ENCODE peak calls at places on chromosomes 16 and 17, in ten cellular contexts. One of them, this sample, is unnamed.
A peak's percentile ranks its signal among the peaks of the same experiment; 100 is the strongest.

GRCh38 chr17:1147664-1148063 is 32.1 kb downstream of the ABR start:
- DNase-seq in CD8-positive, alpha-beta T cell: no peak
- DNase-seq in heart left ventricle: peak; percentile 67
- DNase-seq in upper lobe of left lung: no peak
- DNase-seq in lower lobe of right lung: no peak
- DNase-seq in body of pancreas: peak; percentile 70
- DNase-seq in GM12865: no peak
- DNase-seq in Caco-2: peak; percentile 77
- DNase-seq in AG04450: no peak
- DNase-seq in BJ: no peak
- DNase-seq in this sample: peak; percentile 52

GRCh38 chr16:11291021-11291716 is 10.0 kb upstream of the PRM1 start:
- DNase-seq in CD8-positive, alpha-beta T cell: no peak
- DNase-seq in heart left ventricle: no peak
- DNase-seq in upper lobe of left lung: no peak
- DNase-seq in lower lobe of right lung: no peak
- DNase-seq in body of pancreas: no peak
- DNase-seq in GM12865: no peak
- DNase-seq in Caco-2: peak; percentile 20
- DNase-seq in AG04450: no peak
- DNase-seq in BJ: no peak
- DNase-seq in this sample: no peak

GRCh38 chr17:3956983-3957382 is 7.3 kb downstream of the ATP2A3 start:
- DNase-seq in CD8-positive, alpha-beta T cell: no peak
- DNase-seq in heart left ventricle: no peak
- DNase-seq in upper lobe of left lung: no peak
- DNase-seq in lower lobe of right lung: no peak
- DNase-seq in body of pancreas: peak; percentile 40
- DNase-seq in GM12865: no peak
- DNase-seq in Caco-2: no peak
- DNase-seq in AG04450: no peak
- DNase-seq in BJ: no peak
- DNase-seq in this sample: no peak

GRCh38 chr16:9840761-9841665 is 341.2 kb downstream of the GRIN2A start:
- DNase-seq in CD8-positive, alpha-beta T cell: no peak
- DNase-seq in heart left ventricle: no peak
- DNase-seq in upper lobe of left lung: no peak
- DNase-seq in lower lobe of right lung: no peak
- DNase-seq in body of pancreas: no peak
- DNase-seq in GM12865: peak; percentile 65
- DNase-seq in Caco-2: no peak
- DNase-seq in AG04450: no peak
- DNase-seq in BJ: no peak
- DNase-seq in this sample: no peak

GRCh38 chr17:77556408-77557068 is 402.0 kb upstream of the TNRC6C start:
- DNase-seq in CD8-positive, alpha-beta T cell: no peak
- DNase-seq in heart left ventricle: no peak
- DNase-seq in upper lobe of left lung: no peak
- DNase-seq in lower lobe of right lung: no peak
- DNase-seq in body of pancreas: no peak
- DNase-seq in GM12865: no peak
- DNase-seq in Caco-2: no peak
- DNase-seq in AG04450: no peak
- DNase-seq in BJ: no peak
- DNase-seq in this sample: no peak

GRCh38 chr16:67910162-67910561 is 17.1 kb downstream of the PSKH1 start:
- DNase-seq in CD8-positive, alpha-beta T cell: no peak
- DNase-seq in heart left ventricle: no peak
- DNase-seq in upper lobe of left lung: no peak
- DNase-seq in lower lobe of right lung: no peak
- DNase-seq in body of pancreas: no peak
- DNase-seq in GM12865: peak; percentile 52
- DNase-seq in Caco-2: no peak
- DNase-seq in AG04450: peak; percentile 42
- DNase-seq in BJ: no peak
- DNase-seq in this sample: no peak

GRCh38 chr16:81237282-81237681 is 1.2 kb upstream of the BCO1 start:
- DNase-seq in CD8-positive, alpha-beta T cell: no peak
- DNase-seq in heart left ventricle: peak; percentile 89
- DNase-seq in upper lobe of left lung: no peak
- DNase-seq in lower lobe of right lung: no peak
- DNase-seq in body of pancreas: peak; percentile 75
- DNase-seq in GM12865: no peak
- DNase-seq in Caco-2: no peak
- DNase-seq in AG04450: no peak
- DNase-seq in BJ: no peak
- DNase-seq in this sample: peak; percentile 93

GRCh38 chr17:81867952-81868673 is 3.0 kb downstream of the ARHGDIA start:
- DNase-seq in CD8-positive, alpha-beta T cell: no peak
- DNase-seq in heart left ventricle: no peak
- DNase-seq in upper lobe of left lung: peak; percentile 82
- DNase-seq in lower lobe of right lung: no peak
- DNase-seq in body of pancreas: no peak
- DNase-seq in GM12865: no peak
- DNase-seq in Caco-2: peak; percentile 35
- DNase-seq in AG04450: no peak
- DNase-seq in BJ: no peak
- DNase-seq in this sample: no peak

GRCh38 chr16:50666658-50667496 is 14.2 kb downstream of the SNX20 start:
- DNase-seq in CD8-positive, alpha-beta T cell: peak; percentile 50
- DNase-seq in heart left ventricle: no peak
- DNase-seq in upper lobe of left lung: no peak
- DNase-seq in lower lobe of right lung: no peak
- DNase-seq in body of pancreas: no peak
- DNase-seq in GM12865: peak; percentile 82
- DNase-seq in Caco-2: no peak
- DNase-seq in AG04450: no peak
- DNase-seq in BJ: no peak
- DNase-seq in this sample: no peak

GRCh38 chr17:1374426-1375177 is 25.4 kb downstream of the YWHAE start:
- DNase-seq in CD8-positive, alpha-beta T cell: no peak
- DNase-seq in heart left ventricle: no peak
- DNase-seq in upper lobe of left lung: no peak
- DNase-seq in lower lobe of right lung: no peak
- DNase-seq in body of pancreas: no peak
- DNase-seq in GM12865: peak; percentile 29
- DNase-seq in Caco-2: no peak
- DNase-seq in AG04450: no peak
- DNase-seq in BJ: no peak
- DNase-seq in this sample: no peak

GRCh38 chr17:57629886-57630285 is 115.2 kb downstream of the CCDC182 start:
- DNase-seq in CD8-positive, alpha-beta T cell: no peak
- DNase-seq in heart left ventricle: no peak
- DNase-seq in upper lobe of left lung: no peak
- DNase-seq in lower lobe of right lung: no peak
- DNase-seq in body of pancreas: no peak
- DNase-seq in GM12865: no peak
- DNase-seq in Caco-2: no peak
- DNase-seq in AG04450: no peak
- DNase-seq in BJ: no peak
- DNase-seq in this sample: no peak

GRCh38 chr17:79042421-79043190 is 18.6 kb downstream of the C1QTNF1 start:
- DNase-seq in CD8-positive, alpha-beta T cell: peak; percentile 76
- DNase-seq in heart left ventricle: no peak
- DNase-seq in upper lobe of left lung: peak; percentile 89
- DNase-seq in lower lobe of right lung: peak; percentile 86
- DNase-seq in body of pancreas: peak; percentile 86
- DNase-seq in GM12865: peak; percentile 48
- DNase-seq in Caco-2: peak; percentile 83
- DNase-seq in AG04450: no peak
- DNase-seq in BJ: no peak
- DNase-seq in this sample: no peak

GRCh38 chr17:3539881-3540540 is 17.6 kb downstream of the TRPV3 start:
- DNase-seq in CD8-positive, alpha-beta T cell: no peak
- DNase-seq in heart left ventricle: no peak
- DNase-seq in upper lobe of left lung: no peak
- DNase-seq in lower lobe of right lung: no peak
- DNase-seq in body of pancreas: no peak
- DNase-seq in GM12865: no peak
- DNase-seq in Caco-2: no peak
- DNase-seq in AG04450: no peak
- DNase-seq in BJ: no peak
- DNase-seq in this sample: no peak

GRCh38 chr17:8402921-8403536 is 5.4 kb upstream of the RNF222 start:
- DNase-seq in CD8-positive, alpha-beta T cell: no peak
- DNase-seq in heart left ventricle: no peak
- DNase-seq in upper lobe of left lung: no peak
- DNase-seq in lower lobe of right lung: no peak
- DNase-seq in body of pancreas: no peak
- DNase-seq in GM12865: no peak
- DNase-seq in Caco-2: no peak
- DNase-seq in AG04450: no peak
- DNase-seq in BJ: no peak
- DNase-seq in this sample: no peak

GRCh38 chr17:42514867-42515266 is 21.2 kb upstream of the NAGLU start:
- DNase-seq in CD8-positive, alpha-beta T cell: no peak
- DNase-seq in heart left ventricle: no peak
- DNase-seq in upper lobe of left lung: no peak
- DNase-seq in lower lobe of right lung: no peak
- DNase-seq in body of pancreas: no peak
- DNase-seq in GM12865: no peak
- DNase-seq in Caco-2: no peak
- DNase-seq in AG04450: no peak
- DNase-seq in BJ: no peak
- DNase-seq in this sample: no peak

GRCh38 chr17:70230883-70231282 is 61.6 kb downstream of the KCNJ2 start:
- DNase-seq in CD8-positive, alpha-beta T cell: no peak
- DNase-seq in heart left ventricle: no peak
- DNase-seq in upper lobe of left lung: no peak
- DNase-seq in lower lobe of right lung: no peak
- DNase-seq in body of pancreas: no peak
- DNase-seq in GM12865: no peak
- DNase-seq in Caco-2: no peak
- DNase-seq in AG04450: no peak
- DNase-seq in BJ: no peak
- DNase-seq in this sample: no peak

GRCh38 chr17:53166736-53167135 is 656.0 kb upstream of the KIF2B start:
- DNase-seq in CD8-positive, alpha-beta T cell: no peak
- DNase-seq in heart left ventricle: no peak
- DNase-seq in upper lobe of left lung: no peak
- DNase-seq in lower lobe of right lung: no peak
- DNase-seq in body of pancreas: no peak
- DNase-seq in GM12865: no peak
- DNase-seq in Caco-2: no peak
- DNase-seq in AG04450: no peak
- DNase-seq in BJ: no peak
- DNase-seq in this sample: no peak

DNA sequence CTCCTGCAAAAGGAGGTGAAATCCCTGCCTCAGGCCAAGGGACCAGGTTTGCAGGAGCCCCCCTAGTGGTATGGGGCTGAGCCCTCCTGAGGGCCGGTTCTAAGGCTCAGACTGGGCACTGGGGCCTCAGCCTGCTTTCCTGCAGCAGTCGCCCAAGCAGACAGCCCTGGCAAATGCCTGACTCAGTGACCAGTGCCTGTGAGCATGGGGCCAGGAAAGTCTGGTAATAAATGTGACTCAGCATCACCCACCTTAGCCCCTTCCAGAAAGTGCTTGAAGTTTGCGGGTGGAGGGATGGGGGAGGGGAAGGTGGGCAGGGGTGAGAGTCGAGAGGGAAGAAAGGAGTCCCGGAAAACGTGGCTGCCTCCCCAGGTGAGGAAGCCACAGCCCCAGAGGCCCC is 2.1 kb downstream of the MC1R start:
- DNase-seq in CD8-positive, alpha-beta T cell: no peak
- DNase-seq in heart left ventricle: no peak
- DNase-seq in upper lobe of left lung: no peak
- DNase-seq in lower lobe of right lung: no peak
- DNase-seq in body of pancreas: no peak
- DNase-seq in GM12865: no peak
- DNase-seq in Caco-2: no peak
- DNase-seq in AG04450: no peak
- DNase-seq in BJ: no peak
- DNase-seq in this sample: no peak
- H3K4me3 ChIP-seq in CD8-positive, alpha-beta T cell: no peak overlapping the region
- H3K4me3 ChIP-seq in heart left ventricle: no peak overlapping the region
- H3K4me3 ChIP-seq in upper lobe of left lung: no peak overlapping the region
- H3K4me3 ChIP-seq in lower lobe of right lung: no peak overlapping the region
- H3K4me3 ChIP-seq in body of pancreas: no peak overlapping the region
- H3K4me3 ChIP-seq in GM12865: no peak overlapping the region
- H3K4me3 ChIP-seq in Caco-2: no peak overlapping the region
- H3K4me3 ChIP-seq in AG04450: no peak overlapping the region
- H3K4me3 ChIP-seq in BJ: no peak overlapping the region
- H3K4me3 ChIP-seq in this sample: no peak overlapping the region

GRCh38 chr16:57045694-57046381 is 46.5 kb upstream of the CPNE2 start:
- DNase-seq in CD8-positive, alpha-beta T cell: peak; percentile 56
- DNase-seq in heart left ventricle: peak; percentile 67
- DNase-seq in upper lobe of left lung: no peak
- DNase-seq in lower lobe of right lung: peak; percentile 64
- DNase-seq in body of pancreas: peak; percentile 63
- DNase-seq in GM12865: peak; percentile 86
- DNase-seq in Caco-2: peak; percentile 64
- DNase-seq in AG04450: peak; percentile 26
- DNase-seq in BJ: no peak
- DNase-seq in this sample: no peak
- TF ChIP-seq CTCF in CD8-positive, alpha-beta T cell: peak; percentile 38
- TF ChIP-seq CTCF in heart left ventricle: peak; percentile 59
- TF ChIP-seq CTCF in upper lobe of left lung: peak; percentile 48
- TF ChIP-seq CTCF in lower lobe of right lung: peak; percentile 54
- TF ChIP-seq CTCF in body of pancreas: peak; percentile 50
- TF ChIP-seq CTCF in GM12865: peak; percentile 78
- TF ChIP-seq CTCF in Caco-2: peak; percentile 47
- TF ChIP-seq CTCF in AG04450: peak; percentile 87
- TF ChIP-seq CTCF in BJ: peak; percentile 83
- TF ChIP-seq CTCF in this sample: peak; percentile 45

DNA sequence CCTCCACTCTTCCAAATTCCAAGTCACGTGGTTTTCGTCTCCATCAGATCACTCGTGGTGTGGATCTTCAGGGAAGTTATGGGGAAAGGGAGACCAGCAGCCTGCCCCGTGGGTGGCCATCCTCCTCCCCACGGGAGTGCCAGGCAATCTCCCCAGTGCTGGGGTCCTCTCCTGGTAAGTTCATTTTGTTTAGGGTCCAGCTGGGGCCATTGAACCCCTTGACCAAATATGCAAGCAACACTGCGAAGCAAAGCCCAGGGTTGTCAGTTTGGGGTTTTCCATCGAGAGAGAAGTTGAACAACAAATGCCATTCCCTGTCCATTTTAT is 4.1 kb upstream of the LCMT1 start:
- DNase-seq in CD8-positive, alpha-beta T cell: no peak
- DNase-seq in heart left ventricle: no peak
- DNase-seq in upper lobe of left lung: no peak
- DNase-seq in lower lobe of right lung: no peak
- DNase-seq in body of pancreas: no peak
- DNase-seq in GM12865: no peak
- DNase-seq in Caco-2: no peak
- DNase-seq in AG04450: no peak
- DNase-seq in BJ: no peak
- DNase-seq in this sample: no peak
- H3K4me3 ChIP-seq in CD8-positive, alpha-beta T cell: peak overlapping the region; percentile 67
- H3K4me3 ChIP-seq in heart left ventricle: peak overlapping the region; percentile 52
- H3K4me3 ChIP-seq in upper lobe of left lung: peak overlapping the region; percentile 30
- H3K4me3 ChIP-seq in lower lobe of right lung: peak overlapping the region; percentile 97
- H3K4me3 ChIP-seq in body of pancreas: peak overlapping the region; percentile 84
- H3K4me3 ChIP-seq in GM12865: peak overlapping the region; percentile 76
- H3K4me3 ChIP-seq in Caco-2: peak overlapping the region; percentile 97
- H3K4me3 ChIP-seq in AG04450: peak overlapping the region; percentile 73
- H3K4me3 ChIP-seq in BJ: peak overlapping the region; percentile 79
- H3K4me3 ChIP-seq in this sample: peak overlapping the region; percentile 76

DNA sequence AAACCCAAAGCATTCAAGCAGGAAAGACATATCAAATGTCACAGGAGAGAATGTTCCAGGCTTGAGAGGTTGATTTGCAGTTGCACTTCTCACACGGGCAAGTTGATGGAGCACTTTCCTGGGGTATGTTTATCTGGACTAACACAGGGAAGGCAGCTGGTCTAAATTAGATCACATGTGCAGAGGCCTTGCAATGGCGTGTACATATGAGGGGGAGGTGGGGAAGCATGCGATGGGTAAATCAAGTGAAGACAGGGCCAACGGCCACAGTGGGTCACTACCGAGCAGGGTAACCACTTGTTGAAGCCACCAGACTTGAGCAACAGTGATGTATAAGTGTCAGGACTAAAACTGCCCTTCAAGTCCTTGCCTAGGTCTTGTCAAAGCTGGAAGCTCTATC is 156.6 kb upstream of the MAF start:
- DNase-seq in CD8-positive, alpha-beta T cell: no peak
- DNase-seq in heart left ventricle: no peak
- DNase-seq in upper lobe of left lung: no peak
- DNase-seq in lower lobe of right lung: no peak
- DNase-seq in body of pancreas: no peak
- DNase-seq in GM12865: no peak
- DNase-seq in Caco-2: no peak
- DNase-seq in AG04450: no peak
- DNase-seq in BJ: no peak
- DNase-seq in this sample: no peak
- TF ChIP-seq CTCF in CD8-positive, alpha-beta T cell: no peak
- TF ChIP-seq CTCF in heart left ventricle: no peak
- TF ChIP-seq CTCF in upper lobe of left lung: no peak
- TF ChIP-seq CTCF in lower lobe of right lung: no peak
- TF ChIP-seq CTCF in body of pancreas: no peak
- TF ChIP-seq CTCF in GM12865: no peak
- TF ChIP-seq CTCF in Caco-2: no peak
- TF ChIP-seq CTCF in AG04450: no peak
- TF ChIP-seq CTCF in BJ: no peak
- TF ChIP-seq CTCF in this sample: no peak

This sample was measured in LNCaP clone FGC.